ENCODE peak calls at places on chromosomes 12 and 14, in eight cellular contexts. R is lower leg skin, Q is hepatocyte, I is activated B cell treated with CpG ODN at 0.5 μM for 24 hours, E is cardiac muscle cell, O is heart left ventricle, N is Calu3, G is H9. C is an unnamed sample.

GRCh38 chr12:96420255-96420930 is 20.2 kb upstream of the CDK17 start:
- DNase-seq in R (no peak), Q (no peak), I (no peak), E (no peak), O (no peak), N (no peak), G (no peak), C (no peak)

GRCh38 chr12:50505945-50506344 is 1.2 kb downstream of the DIP2B start:
- DNase-seq in R (peak), Q (peak), I (no peak), E (no peak), O (no peak), N (no peak), G (no peak), C (no peak)

GRCh38 chr12:87117516-87117915 is 861.3 kb upstream of the MGAT4C start:
- DNase-seq in R (no peak), Q (no peak), I (no peak), E (no peak), O (no peak), N (no peak), G (no peak), C (no peak)

GRCh38 chr14:62123959-62124358 is 361.7 kb downstream of the SNAPC1 start:
- DNase-seq in R (no peak), Q (no peak), I (no peak), E (no peak), O (no peak), N (no peak), G (no peak), C (no peak)

GRCh38 chr12:49000346-49000745 is 1.2 kb upstream of the DDN start:
- DNase-seq in R (no peak), Q (no peak), I (no peak), E (no peak), O (no peak), N (no peak), G (peak), C (no peak)

GRCh38 chr12:32435921-32436710 is 36.8 kb downstream of the FGD4 start:
- DNase-seq in R (no peak), Q (no peak), I (no peak), E (no peak), O (no peak), N (no peak), G (no peak), C (no peak)

GRCh38 chr14:101857226-101857625 is 95.7 kb downstream of the PPP2R5C start:
- DNase-seq in R (no peak), Q (no peak), I (no peak), E (no peak), O (no peak), N (no peak), G (peak), C (peak)

GRCh38 chr14:89240414-89240813 is 176.6 kb downstream of the FOXN3 start:
- DNase-seq in R (no peak), Q (no peak), I (no peak), E (no peak), O (no peak), N (no peak), G (no peak), C (no peak)

GRCh38 chr12:32053881-32054624 is 52.6 kb upstream of the BICD1 start:
- DNase-seq in R (no peak), Q (peak), I (no peak), E (no peak), O (no peak), N (no peak), G (no peak), C (no peak)

GRCh38 chr12:40586823-40587222 is 105.4 kb upstream of the CNTN1 start:
- DNase-seq in R (no peak), Q (no peak), I (no peak), E (no peak), O (no peak), N (no peak), G (no peak), C (no peak)

GRCh38 chr12:40587970-40588369 is 104.3 kb upstream of the CNTN1 start:
- DNase-seq in R (no peak), Q (no peak), I (no peak), E (no peak), O (no peak), N (no peak), G (no peak), C (no peak)

GRCh38 chr12:40584763-40585162 is 107.5 kb upstream of the CNTN1 start:
- DNase-seq in R (no peak), Q (no peak), I (no peak), E (no peak), O (no peak), N (no peak), G (no peak), C (no peak)

GRCh38 chr12:40583743-40584142 is 108.5 kb upstream of the CNTN1 start:
- DNase-seq in R (no peak), Q (no peak), I (no peak), E (no peak), O (no peak), N (no peak), G (no peak), C (no peak)

GRCh38 chr12:40587416-40587815 is 104.8 kb upstream of the CNTN1 start:
- DNase-seq in R (no peak), Q (no peak), I (no peak), E (no peak), O (no peak), N (no peak), G (no peak), C (no peak)
- TF ChIP-seq CTCF in R (no peak), Q (no peak), I (no peak), E (no peak), O (no peak), N (no peak), G (no peak), C (no peak)

GRCh38 chr14:34063042-34063441 is 112.2 kb upstream of the EGLN3 start:
- DNase-seq in R (no peak), Q (no peak), I (no peak), E (no peak), O (no peak), N (no peak), G (no peak), C (no peak)

GRCh38 chr14:34065690-34066391 is 115.0 kb upstream of the EGLN3 start:
- DNase-seq in R (no peak), Q (no peak), I (no peak), E (no peak), O (no peak), N (no peak), G (no peak), C (no peak)

GRCh38 chr14:34063470-34064164 is 112.7 kb upstream of the EGLN3 start:
- DNase-seq in R (no peak), Q (peak), I (no peak), E (no peak), O (peak), N (no peak), G (no peak), C (peak)

GRCh38 chr14:34065222-34065621 is 114.3 kb upstream of the EGLN3 start:
- DNase-seq in R (no peak), Q (no peak), I (no peak), E (no peak), O (no peak), N (no peak), G (no peak), C (no peak)

GRCh38 chr14:34064349-34064748 is 113.5 kb upstream of the EGLN3 start:
- DNase-seq in R (peak), Q (no peak), I (no peak), E (no peak), O (peak), N (no peak), G (no peak), C (peak)
- TF ChIP-seq CTCF in R (no peak), Q (no peak), I (no peak), E (no peak), O (no peak), N (no peak), G (no peak), C (no peak)

DNA sequence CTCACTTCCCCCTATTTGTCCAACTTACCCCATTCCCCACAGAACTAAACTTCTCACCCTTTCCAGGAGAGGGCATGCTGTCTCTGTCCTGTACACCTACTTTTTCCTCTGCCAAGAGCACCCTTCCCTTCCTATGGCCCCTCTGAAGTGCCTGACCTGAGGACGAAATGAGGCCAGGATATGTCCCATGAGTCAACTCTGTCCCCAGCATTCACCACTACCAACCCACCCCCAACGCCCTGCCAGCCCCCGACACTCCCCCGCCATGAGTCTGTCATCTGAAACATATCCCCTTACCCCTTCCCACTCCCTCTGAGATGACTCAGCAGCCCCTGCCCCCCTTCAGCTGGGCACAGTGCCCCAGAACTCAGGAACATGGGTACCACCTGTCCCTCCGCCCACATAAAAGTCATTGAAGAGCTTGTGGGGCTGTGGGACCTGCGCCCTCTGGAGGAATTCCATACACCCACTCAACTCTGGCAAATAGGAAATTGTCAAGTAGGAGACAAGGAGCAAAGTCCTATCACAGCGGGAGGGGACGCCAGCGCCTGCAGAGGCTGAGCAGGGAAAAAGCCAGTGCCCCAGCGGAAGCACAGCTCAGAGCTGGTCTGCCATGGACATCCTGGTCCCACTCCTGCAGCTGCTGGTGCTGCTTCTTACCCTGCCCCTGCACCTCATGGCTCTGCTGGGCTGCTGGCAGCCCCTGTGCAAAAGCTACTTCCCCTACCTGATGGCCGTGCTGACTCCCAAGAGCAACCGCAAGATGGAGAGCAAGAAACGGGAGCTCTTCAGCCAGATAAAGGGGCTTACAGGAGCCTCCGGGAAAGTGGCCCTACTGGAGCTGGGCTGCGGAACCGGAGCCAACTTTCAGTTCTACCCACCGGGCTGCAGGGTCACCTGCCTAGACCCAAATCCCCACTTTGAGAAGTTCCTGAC is 26.3 kb downstream of the ITGA7 start:
- DNase-seq in R (no peak), Q (peak), I (no peak), E (peak), O (peak), N (peak), G (peak), C (peak)
- TF ChIP-seq CTCF in R (no peak), Q (peak), I (no peak), E (peak), O (no peak), N (peak), G (peak), C (peak)

DNA sequence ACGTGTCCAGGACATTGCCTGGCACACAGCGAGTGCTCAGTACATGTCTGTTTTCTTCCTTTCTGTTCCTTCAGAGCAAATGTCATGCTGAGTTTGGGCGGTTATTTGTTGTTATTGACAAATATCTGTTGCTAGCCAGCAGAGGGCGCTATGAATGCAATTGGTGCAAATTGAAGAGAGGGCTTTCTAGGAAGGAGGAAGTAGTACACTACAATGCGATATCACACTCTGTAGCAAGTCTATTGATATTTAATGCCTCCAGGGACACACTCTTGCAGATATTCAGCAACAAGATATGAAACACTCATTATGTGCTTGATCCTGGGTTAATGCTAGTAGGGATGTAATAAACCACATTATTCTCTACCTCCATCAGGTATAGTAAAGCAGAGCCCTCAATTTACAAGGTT is 267.3 kb upstream of the SRRM4 start:
- DNase-seq in R (no peak), Q (peak), I (no peak), E (peak), O (no peak), N (peak), G (peak), C (no peak)
- TF ChIP-seq CTCF in R (no peak), Q (peak), I (no peak), E (no peak), O (peak), N (peak), G (peak), C (no peak)

DNA sequence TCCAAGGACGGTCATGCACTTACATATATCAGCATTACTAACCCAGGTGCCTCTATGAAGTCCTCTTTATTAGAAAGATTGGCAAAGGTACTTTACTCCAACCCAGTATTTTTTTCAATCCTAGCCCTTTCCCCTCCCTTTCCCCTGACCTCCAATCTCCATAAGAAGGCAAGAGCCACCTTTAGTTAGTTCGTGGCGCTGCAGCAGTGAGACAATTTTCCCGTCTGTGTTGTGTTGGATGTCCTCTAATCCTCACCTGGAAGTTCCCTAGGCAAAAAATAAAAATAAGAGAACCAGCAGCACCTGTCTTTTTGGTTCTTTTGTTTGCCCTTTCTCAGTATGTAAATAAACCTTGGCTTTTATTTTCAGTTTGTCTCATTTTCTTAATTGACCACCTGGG is 439.6 kb upstream of the LRFN5 start:
- DNase-seq in R (no peak), Q (no peak), I (no peak), E (no peak), O (no peak), N (no peak), G (peak), C (no peak)
- TF ChIP-seq CTCF in R (no peak), Q (no peak), I (no peak), E (no peak), O (no peak), N (no peak), G (peak), C (no peak)

GRCh38 chr14:66360526-66360925 is 125.6 kb upstream of the CCDC196 start:
- DNase-seq in R (no peak), Q (no peak), I (no peak), E (no peak), O (no peak), N (no peak), G (no peak), C (no peak)

GRCh38 chr14:66365388-66365787 is 120.8 kb upstream of the CCDC196 start:
- DNase-seq in R (no peak), Q (no peak), I (no peak), E (no peak), O (no peak), N (no peak), G (no peak), C (no peak)

GRCh38 chr14:66361013-66361412 is 125.2 kb upstream of the CCDC196 start:
- DNase-seq in R (no peak), Q (no peak), I (no peak), E (no peak), O (no peak), N (no peak), G (no peak), C (no peak)

DNA sequence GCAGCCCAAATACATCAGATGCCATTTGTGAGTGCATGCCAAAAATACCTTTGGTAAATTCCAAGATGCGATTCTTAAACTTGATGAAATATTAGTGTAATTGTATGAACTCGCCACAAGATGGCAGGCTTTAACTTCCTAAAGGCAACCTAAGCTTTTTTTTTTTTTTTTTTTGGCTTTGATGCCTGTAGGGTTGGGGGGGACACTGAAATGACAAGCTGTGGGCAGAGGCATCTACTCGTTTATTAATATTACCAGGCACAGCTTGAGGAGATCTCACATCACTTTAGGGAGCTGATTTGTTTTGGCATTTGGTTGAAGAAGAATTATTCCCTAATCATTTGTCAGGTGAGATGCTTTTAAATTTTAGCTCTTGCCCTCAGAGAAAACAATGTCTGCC is 126.7 kb upstream of the CCDC196 start:
- DNase-seq in R (no peak), Q (peak), I (no peak), E (peak), O (no peak), N (peak), G (no peak), C (no peak)
- TF ChIP-seq CTCF in R (no peak), Q (peak), I (peak), E (peak), O (peak), N (peak), G (peak), C (peak)

GRCh38 chr14:51979399-51979709 is 10.0 kb upstream of the RTRAF start:
- DNase-seq in R (no peak), Q (no peak), I (no peak), E (no peak), O (no peak), N (no peak), G (no peak), C (no peak)
- TF ChIP-seq CTCF in R (no peak), Q (no peak), I (no peak), E (no peak), O (no peak), N (no peak), G (peak), C (no peak)

C was measured in right atrium auricular region.